ENCODE peak calls at places on chromosomes 13 and 19, in eight cellular contexts. One of them, this sample, is unnamed.

GRCh38 chr13:54312885-54313284 is 1284.3 kb downstream of the OLFM4 start:
- DNase-seq in lung: no peak
- DNase-seq in uterus: no peak
- DNase-seq in body of pancreas: no peak
- DNase-seq in stomach: no peak
- DNase-seq in pancreas: no peak
- DNase-seq in HCT116: no peak
- DNase-seq in IMR-90: no peak
- DNase-seq in this sample: no peak

GRCh38 chr13:76848596-76848995 is 37.6 kb downstream of the KCTD12 start:
- DNase-seq in uterus: no peak
- DNase-seq in pancreas: no peak
- DNase-seq in HCT116: no peak
- DNase-seq in body of pancreas: no peak
- DNase-seq in lung: peak; percentile 49
- DNase-seq in stomach: no peak
- DNase-seq in IMR-90: peak; percentile 10
- DNase-seq in this sample: no peak

GRCh38 chr19:1060689-1061088 is 6.3 kb upstream of the ARHGAP45 start:
- DNase-seq in stomach: no peak
- DNase-seq in IMR-90: no peak
- DNase-seq in uterus: no peak
- DNase-seq in HCT116: no peak
- DNase-seq in pancreas: no peak
- DNase-seq in lung: no peak
- DNase-seq in body of pancreas: no peak
- DNase-seq in this sample: no peak

GRCh38 chr19:11659612-11660011 is 62.3 kb downstream of the ZNF627 start:
- DNase-seq in pancreas: no peak
- DNase-seq in stomach: no peak
- DNase-seq in uterus: no peak
- DNase-seq in body of pancreas: no peak
- DNase-seq in lung: no peak
- DNase-seq in IMR-90: peak; percentile 12
- DNase-seq in HCT116: no peak
- DNase-seq in this sample: peak; percentile 24

GRCh38 chr19:50513746-50514345 is at the start of gene ASPDH:
- DNase-seq in body of pancreas: no peak
- DNase-seq in lung: no peak
- DNase-seq in pancreas: no peak
- DNase-seq in IMR-90: no peak
- DNase-seq in uterus: no peak
- DNase-seq in stomach: no peak
- DNase-seq in HCT116: no peak
- DNase-seq in this sample: no peak

GRCh38 chr13:111893071-111893606 is 173.8 kb upstream of the SOX1 start:
- DNase-seq in IMR-90: no peak
- DNase-seq in lung: no peak
- DNase-seq in HCT116: no peak
- DNase-seq in stomach: no peak
- DNase-seq in body of pancreas: no peak
- DNase-seq in pancreas: no peak
- DNase-seq in uterus: no peak
- DNase-seq in this sample: no peak

GRCh38 chr13:68996671-68997030 is 1111.0 kb upstream of the ATXN8OS start:
- DNase-seq in IMR-90: no peak
- DNase-seq in uterus: no peak
- DNase-seq in pancreas: no peak
- DNase-seq in lung: no peak
- DNase-seq in body of pancreas: no peak
- DNase-seq in HCT116: no peak
- DNase-seq in stomach: no peak
- DNase-seq in this sample: no peak

GRCh38 chr19:53158119-53158656 is 665 bp downstream of the ZNF347 start:
- DNase-seq in lung: peak; percentile 29
- DNase-seq in pancreas: peak; percentile 40
- DNase-seq in uterus: peak; percentile 29
- DNase-seq in IMR-90: peak; percentile 15
- DNase-seq in body of pancreas: peak; percentile 37
- DNase-seq in HCT116: no peak
- DNase-seq in stomach: peak; percentile 29
- DNase-seq in this sample: peak; percentile 30

GRCh38 chr19:43811833-43812232 is 9.6 kb upstream of the LYPD5 start:
- DNase-seq in uterus: no peak
- DNase-seq in IMR-90: no peak
- DNase-seq in lung: no peak
- DNase-seq in stomach: no peak
- DNase-seq in HCT116: no peak
- DNase-seq in pancreas: no peak
- DNase-seq in body of pancreas: no peak
- DNase-seq in this sample: no peak

GRCh38 chr13:27018882-27019281 is 152.7 kb downstream of the USP12 start:
- DNase-seq in stomach: no peak
- DNase-seq in IMR-90: no peak
- DNase-seq in HCT116: no peak
- DNase-seq in pancreas: no peak
- DNase-seq in uterus: no peak
- DNase-seq in lung: no peak
- DNase-seq in body of pancreas: no peak
- DNase-seq in this sample: no peak

GRCh38 chr19:20259615-20260014 is 92.6 kb downstream of the ZNF486 start:
- DNase-seq in pancreas: no peak
- DNase-seq in body of pancreas: no peak
- DNase-seq in stomach: no peak
- DNase-seq in lung: no peak
- DNase-seq in IMR-90: no peak
- DNase-seq in uterus: no peak
- DNase-seq in HCT116: no peak
- DNase-seq in this sample: no peak

GRCh38 chr19:39518975-39519374 is 4.0 kb downstream of the SELENOV start:
- DNase-seq in pancreas: no peak
- DNase-seq in lung: no peak
- DNase-seq in stomach: no peak
- DNase-seq in body of pancreas: no peak
- DNase-seq in uterus: no peak
- DNase-seq in IMR-90: no peak
- DNase-seq in HCT116: no peak
- DNase-seq in this sample: no peak

GRCh38 chr13:75541287-75541686 is 3.6 kb upstream of the COMMD6 start:
- DNase-seq in pancreas: no peak
- DNase-seq in stomach: no peak
- DNase-seq in uterus: no peak
- DNase-seq in HCT116: no peak
- DNase-seq in IMR-90: peak; percentile 39
- DNase-seq in body of pancreas: no peak
- DNase-seq in lung: no peak
- DNase-seq in this sample: no peak

GRCh38 chr19:39402417-39403297 is 4.0 kb upstream of the ZFP36 start:
- DNase-seq in stomach: peak; percentile 92
- DNase-seq in uterus: peak; percentile 98
- DNase-seq in lung: peak; percentile 94
- DNase-seq in HCT116: peak; percentile 64
- DNase-seq in IMR-90: peak; percentile 93
- DNase-seq in body of pancreas: peak; percentile 90
- DNase-seq in pancreas: peak; percentile 90
- DNase-seq in this sample: no peak

GRCh38 chr19:45306040-45306439 is 16.6 kb downstream of the CKM start:
- DNase-seq in HCT116: no peak
- DNase-seq in lung: no peak
- DNase-seq in uterus: no peak
- DNase-seq in stomach: no peak
- DNase-seq in pancreas: no peak
- DNase-seq in body of pancreas: no peak
- DNase-seq in IMR-90: no peak
- DNase-seq in this sample: no peak

GRCh38 chr19:45972944-45973525 is 630 bp downstream of the NOVA2 start:
- DNase-seq in IMR-90: no peak
- DNase-seq in HCT116: no peak
- DNase-seq in uterus: no peak
- DNase-seq in body of pancreas: no peak
- DNase-seq in lung: no peak
- DNase-seq in pancreas: peak; percentile 25
- DNase-seq in stomach: no peak
- DNase-seq in this sample: no peak

GRCh38 chr19:16572332-16573211 is at the start of gene SLC35E1:
- DNase-seq in stomach: peak; percentile 97
- DNase-seq in HCT116: peak; percentile 96
- DNase-seq in uterus: peak; percentile 93
- DNase-seq in pancreas: peak; percentile 97
- DNase-seq in lung: peak; percentile 94
- DNase-seq in body of pancreas: peak; percentile 97
- DNase-seq in IMR-90: peak; percentile 94
- DNase-seq in this sample: peak; percentile 99

GRCh38 chr19:16571283-16571682 is 932 bp downstream of the SLC35E1 start:
- DNase-seq in lung: no peak
- DNase-seq in HCT116: no peak
- DNase-seq in IMR-90: peak; percentile 36
- DNase-seq in body of pancreas: peak; percentile 38
- DNase-seq in uterus: no peak
- DNase-seq in pancreas: peak; percentile 56
- DNase-seq in stomach: no peak
- DNase-seq in this sample: peak; percentile 41

GRCh38 chr19:16571689-16572331 is 405 bp downstream of the SLC35E1 start:
- DNase-seq in IMR-90: peak; percentile 20
- DNase-seq in uterus: no peak
- DNase-seq in body of pancreas: no peak
- DNase-seq in lung: no peak
- DNase-seq in stomach: peak; percentile 41
- DNase-seq in pancreas: peak; percentile 65
- DNase-seq in HCT116: no peak
- DNase-seq in this sample: no peak

GRCh38 chr19:16566702-16567101 is 5.5 kb downstream of the SLC35E1 start:
- DNase-seq in HCT116: no peak
- DNase-seq in body of pancreas: no peak
- DNase-seq in pancreas: no peak
- DNase-seq in lung: no peak
- DNase-seq in IMR-90: no peak
- DNase-seq in stomach: no peak
- DNase-seq in uterus: no peak
- DNase-seq in this sample: no peak

GRCh38 chr19:16569609-16570320 is 2.5 kb downstream of the SLC35E1 start:
- DNase-seq in body of pancreas: peak; percentile 66
- DNase-seq in IMR-90: no peak
- DNase-seq in HCT116: no peak
- DNase-seq in pancreas: peak; percentile 78
- DNase-seq in lung: peak; percentile 68
- DNase-seq in stomach: peak; percentile 71
- DNase-seq in uterus: no peak
- DNase-seq in this sample: peak; percentile 39
- H3K27ac ChIP-seq in body of pancreas: peak overlapping the region; percentile 55
- H3K27ac ChIP-seq in IMR-90: no peak overlapping the region
- H3K27ac ChIP-seq in HCT116: peak overlapping the region; percentile 24
- H3K27ac ChIP-seq in pancreas: peak overlapping the region; percentile 0
- H3K27ac ChIP-seq in lung: no peak overlapping the region
- H3K27ac ChIP-seq in stomach: peak overlapping the region; percentile 91
- H3K27ac ChIP-seq in uterus: no peak overlapping the region
- H3K27ac ChIP-seq in this sample: peak overlapping the region; percentile 87

DNA sequence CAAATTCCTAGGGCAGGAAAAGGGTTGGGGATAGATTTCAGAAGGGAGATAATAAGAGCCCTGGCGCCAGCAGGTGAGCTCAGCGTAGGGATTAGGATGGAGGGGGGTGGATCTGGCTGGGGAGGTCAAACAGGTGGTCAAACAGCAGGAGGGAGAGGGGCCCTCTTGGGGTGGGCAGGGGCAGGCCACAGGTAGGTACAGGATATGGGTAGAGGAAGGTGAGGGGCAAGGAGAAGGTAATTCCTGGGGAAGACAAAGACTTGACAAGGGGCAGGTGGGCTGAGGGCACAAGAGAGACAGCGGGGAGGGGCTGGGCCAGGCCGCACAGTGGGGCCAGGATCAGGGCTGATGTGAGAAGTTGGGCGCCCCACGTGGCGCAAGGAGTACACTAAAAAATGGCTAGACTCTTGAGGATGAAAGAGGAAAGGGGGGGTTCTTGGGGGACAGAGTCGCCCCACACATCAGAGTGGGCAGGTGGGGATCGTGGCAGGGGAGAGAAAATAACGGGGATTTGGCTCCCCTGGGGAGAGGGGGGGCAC is 713 bp downstream of the KRI1 start:
- DNase-seq in lung: no peak
- DNase-seq in pancreas: peak; percentile 53
- DNase-seq in body of pancreas: peak; percentile 39
- DNase-seq in stomach: peak; percentile 35
- DNase-seq in uterus: no peak
- DNase-seq in HCT116: no peak
- DNase-seq in IMR-90: peak; percentile 21
- DNase-seq in this sample: peak; percentile 66
- TF ChIP-seq CTCF in lung: no peak
- TF ChIP-seq CTCF in pancreas: no peak
- TF ChIP-seq CTCF in body of pancreas: peak; percentile 2
- TF ChIP-seq CTCF in stomach: peak; percentile 13
- TF ChIP-seq CTCF in uterus: no peak
- TF ChIP-seq CTCF in HCT116: peak; percentile 36
- TF ChIP-seq CTCF in IMR-90: peak; percentile 35
- TF ChIP-seq CTCF in this sample: peak; percentile 61

GRCh38 chr13:80840313-80840976 is 499.5 kb upstream of the SPRY2 start:
- DNase-seq in pancreas: no peak
- DNase-seq in uterus: peak; percentile 49
- DNase-seq in lung: no peak
- DNase-seq in HCT116: no peak
- DNase-seq in IMR-90: no peak
- DNase-seq in body of pancreas: no peak
- DNase-seq in stomach: no peak
- DNase-seq in this sample: no peak
- H3K27ac ChIP-seq in pancreas: no peak overlapping the region
- H3K27ac ChIP-seq in uterus: no peak overlapping the region
- H3K27ac ChIP-seq in lung: no peak overlapping the region
- H3K27ac ChIP-seq in HCT116: no peak overlapping the region
- H3K27ac ChIP-seq in IMR-90: no peak overlapping the region
- H3K27ac ChIP-seq in body of pancreas: no peak overlapping the region
- H3K27ac ChIP-seq in stomach: no peak overlapping the region
- H3K27ac ChIP-seq in this sample: no peak overlapping the region

DNA sequence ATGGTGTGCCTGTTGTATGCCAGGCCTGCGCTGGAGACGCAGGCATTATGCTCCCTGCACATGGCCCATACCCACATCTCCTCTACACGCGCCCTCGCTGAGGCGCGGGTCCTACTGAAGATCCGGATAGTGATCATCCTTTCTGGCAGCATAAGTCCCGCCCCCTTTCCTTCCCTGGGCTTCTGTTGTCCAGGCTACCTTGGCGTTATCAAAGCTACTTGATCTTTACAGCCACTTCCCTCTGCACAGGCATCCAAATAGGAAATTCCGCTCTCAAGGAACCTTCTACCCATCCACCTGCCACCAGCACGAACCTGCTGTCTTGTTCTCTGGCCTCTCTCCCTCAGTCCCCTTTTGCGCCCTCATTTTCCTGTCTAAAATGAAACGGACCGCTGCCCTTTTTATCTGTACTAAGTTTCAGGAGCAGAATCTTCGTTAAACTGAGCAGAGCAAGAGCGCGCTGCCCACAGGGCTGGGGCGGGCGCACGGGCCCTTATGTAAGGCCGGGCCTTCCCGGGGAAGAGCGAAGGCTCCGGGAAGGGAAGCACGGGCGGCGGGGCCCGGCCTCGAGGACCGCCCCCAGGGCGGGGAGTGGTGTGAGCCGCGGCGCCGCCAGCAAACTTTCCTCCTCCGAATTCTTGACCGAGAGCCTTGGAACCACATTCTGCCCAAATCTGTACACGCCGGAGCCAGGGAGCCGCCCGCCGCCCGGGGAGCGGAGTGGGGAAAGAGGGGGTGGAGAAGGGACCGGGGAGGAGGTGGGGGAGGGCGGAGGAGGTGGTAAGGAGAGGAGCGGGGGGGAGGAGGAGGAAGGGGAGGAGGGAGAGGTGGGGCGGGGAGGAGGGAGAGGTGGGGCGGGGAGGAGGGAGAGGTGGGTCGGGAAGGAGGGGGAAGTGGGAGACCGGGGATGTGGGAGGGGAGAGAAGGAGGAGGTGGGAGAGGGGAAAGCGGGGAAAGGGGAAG is 919 bp upstream of the UBE2L5 start:
- DNase-seq in pancreas: peak; percentile 87
- DNase-seq in body of pancreas: peak; percentile 83
- DNase-seq in stomach: peak; percentile 82
- DNase-seq in uterus: peak; percentile 94
- DNase-seq in lung: peak; percentile 86
- DNase-seq in IMR-90: peak; percentile 80
- DNase-seq in HCT116: no peak
- DNase-seq in this sample: peak; percentile 71
- TF ChIP-seq CTCF in pancreas: no peak
- TF ChIP-seq CTCF in body of pancreas: no peak
- TF ChIP-seq CTCF in stomach: no peak
- TF ChIP-seq CTCF in uterus: no peak
- TF ChIP-seq CTCF in lung: no peak
- TF ChIP-seq CTCF in IMR-90: no peak
- TF ChIP-seq CTCF in HCT116: no peak
- TF ChIP-seq CTCF in this sample: no peak

This sample was measured in RWPE1.